ENCODE peak calls at places on chromosomes 4 and X, in six cellular contexts. U is A673; B is cardiac muscle cell; G is AG10803; H is CD8-positive, alpha-beta T cell; M is GM12865. F is an unnamed sample.

GRCh38 chrX:100615015-100615414 is 21.6 kb downstream of the TSPAN6 start:
- DNase-seq in H (no peak), M (peak), U (peak), B (peak), G (peak), F (no peak)

GRCh38 chrX:153635788-153636668 is 11.0 kb upstream of the DUSP9 start:
- DNase-seq in M (peak), G (no peak), H (no peak), B (no peak), U (peak), F (no peak)

GRCh38 chr4:7938513-7939376 is 916 bp downstream of the AFAP1 start:
- DNase-seq in B (peak), U (peak), M (no peak), G (peak), H (peak), F (no peak)

GRCh38 chr4:117796677-117797076 is 237.6 kb upstream of the NDST3 start:
- DNase-seq in U (peak), B (no peak), H (no peak), M (no peak), G (no peak), F (no peak)

GRCh38 chr4:66855956-66856355 is 689.3 kb downstream of the CENPC start:
- DNase-seq in B (peak), U (no peak), H (no peak), M (no peak), G (no peak), F (no peak)

GRCh38 chr4:16116019-16116418 is 32.2 kb upstream of the PROM1 start:
- DNase-seq in H (no peak), G (no peak), B (no peak), M (no peak), U (no peak), F (peak)

GRCh38 chrX:16603822-16604221 is 46.1 kb upstream of the S100G start:
- DNase-seq in B (no peak), G (peak), H (no peak), M (peak), U (no peak), F (no peak)

GRCh38 chr4:137390707-137391106 is 141.6 kb downstream of the PCDH18 start:
- DNase-seq in B (peak), M (no peak), H (no peak), U (peak), G (peak), F (no peak)

GRCh38 chr4:8410641-8411271 is 29.8 kb downstream of the ACOX3 start:
- DNase-seq in U (peak), H (no peak), M (no peak), G (peak), B (peak), F (no peak)

GRCh38 chr4:122341906-122342305 is 36.9 kb upstream of the ADAD1 start:
- DNase-seq in H (no peak), U (no peak), G (peak), M (no peak), B (peak), F (no peak)

DNA sequence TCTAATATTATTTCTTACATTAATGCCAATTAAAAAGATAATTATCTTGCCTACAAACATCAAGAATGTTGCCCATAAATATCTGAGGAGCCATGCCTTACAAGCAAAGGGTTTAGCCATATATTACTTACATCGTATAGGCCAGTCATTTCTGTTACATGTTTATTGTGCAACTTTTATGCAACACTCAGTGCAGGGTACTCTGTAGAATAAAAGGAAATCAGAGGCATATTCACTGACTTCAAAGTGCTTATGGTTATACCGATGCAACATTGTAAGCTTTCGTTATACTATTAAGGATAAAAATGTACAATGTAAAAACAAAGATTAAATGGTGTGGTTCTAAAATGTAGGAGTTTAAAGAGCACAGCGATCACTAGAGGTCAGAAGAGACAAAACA is 315.9 kb downstream of the PCDH10 start:
- DNase-seq in U (no peak), G (no peak), B (peak), H (no peak), M (no peak), F (no peak)
- TF ChIP-seq CTCF in U (no peak), G (no peak), B (peak), H (no peak), M (no peak), F (no peak)

GRCh38 chr4:61915501-61915900 is 715.4 kb downstream of the ADGRL3 start:
- DNase-seq in G (no peak), H (no peak), M (no peak), U (no peak), B (no peak), F (no peak)
- TF ChIP-seq CTCF in G (no peak), H (no peak), M (no peak), U (no peak), B (no peak), F (no peak)

DNA sequence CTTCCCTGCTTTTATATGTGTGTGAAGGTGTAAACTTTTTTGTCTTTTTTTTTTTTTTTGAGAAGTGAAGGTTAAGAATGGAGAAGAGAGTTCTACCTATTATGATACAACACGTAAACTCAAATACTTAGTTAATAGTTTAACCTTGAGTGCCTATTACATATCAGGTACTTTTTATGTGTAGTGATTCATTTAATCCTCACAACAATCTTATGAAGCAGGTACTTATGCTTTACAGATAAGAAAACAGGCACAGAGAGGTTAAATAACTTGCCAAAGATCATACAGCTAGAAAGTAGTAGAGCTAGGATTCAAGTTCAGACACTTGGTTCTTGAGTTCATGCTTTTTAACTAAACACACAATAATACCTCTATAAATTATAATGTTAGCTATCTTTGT is 107.4 kb downstream of the THOC2 start:
- DNase-seq in G (no peak), U (no peak), H (no peak), M (no peak), B (no peak), F (no peak)
- TF ChIP-seq CTCF in G (no peak), U (no peak), H (no peak), M (no peak), B (no peak), F (no peak)

DNA sequence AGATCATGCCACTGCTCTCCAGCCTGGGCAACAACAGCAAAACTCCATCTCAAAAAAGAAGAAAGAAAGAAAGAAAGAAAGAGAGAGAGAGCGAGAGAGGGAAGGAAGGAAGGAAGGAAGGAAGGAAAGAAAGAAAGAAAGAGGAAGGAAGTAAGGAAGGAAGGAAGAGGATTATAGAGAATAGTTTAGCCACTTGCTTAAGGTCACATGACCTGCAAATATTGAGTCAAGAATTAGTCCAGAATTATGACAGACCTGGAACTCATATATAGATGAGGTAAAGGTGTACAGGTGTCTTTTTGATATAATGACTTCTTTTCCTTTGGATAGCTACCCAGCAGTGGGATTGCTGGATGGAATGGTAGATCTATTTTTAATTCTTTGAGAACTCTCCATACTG is 25.6 kb upstream of the ANTXR2 start:
- DNase-seq in U (no peak), B (no peak), G (no peak), H (no peak), M (no peak), F (no peak)
- TF ChIP-seq CTCF in U (no peak), B (no peak), G (no peak), H (no peak), M (no peak), F (no peak)

GRCh38 chr4:108498925-108499324 is 121.5 kb upstream of the RPL34 start:
- DNase-seq in M (no peak), G (no peak), B (no peak), U (no peak), H (no peak), F (no peak)
- TF ChIP-seq CTCF in M (no peak), G (no peak), B (no peak), U (no peak), H (no peak), F (no peak)

GRCh38 chrX:46178763-46179162 is 366.5 kb downstream of the ZNF674 start:
- DNase-seq in U (no peak), M (peak), B (no peak), G (no peak), H (no peak), F (no peak)

GRCh38 chrX:46180258-46180687 is 364.9 kb downstream of the ZNF674 start:
- DNase-seq in M (peak), G (peak), U (peak), B (peak), H (no peak), F (no peak)

GRCh38 chrX:46184749-46185148 is 360.5 kb downstream of the ZNF674 start:
- DNase-seq in U (peak), G (no peak), B (no peak), M (no peak), H (no peak), F (no peak)

GRCh38 chrX:46179748-46180147 is 365.5 kb downstream of the ZNF674 start:
- DNase-seq in M (no peak), G (no peak), H (no peak), U (no peak), B (no peak), F (no peak)
- TF ChIP-seq CTCF in M (no peak), G (no peak), H (no peak), U (no peak), B (no peak), F (no peak)

GRCh38 chr4:139603576-139604387 is 47.8 kb upstream of the SETD7 start:
- DNase-seq in B (peak), U (peak), H (no peak), G (peak), M (peak), F (no peak)
- TF ChIP-seq CTCF in B (peak), U (peak), H (peak), G (peak), M (peak), F (peak)

GRCh38 chrX:41481264-41482109 is 34.3 kb downstream of the NYX start:
- DNase-seq in M (peak), U (peak), H (no peak), G (peak), B (no peak), F (no peak)
- TF ChIP-seq CTCF in M (peak), U (peak), H (no peak), G (peak), B (peak), F (peak)

F was measured in osteocyte.